ENCODE peak calls at places on chromosomes 1 and 21, in seven cellular contexts. W is uterus, G is tibial artery, H is MM.1S, T is IMR-90, M is adrenal gland, F is transverse colon. R is an unnamed sample.
A peak's percentile ranks its signal among the peaks of the same experiment; 100 is the strongest.

GRCh38 chr21:29151937-29152336 is 21.5 kb downstream of the MAP3K7CL start:
- DNase-seq in F (no peak), M (no peak), W (no peak), G (no peak), T (no peak), H (no peak), R (no peak)

GRCh38 chr1:161905269-161905884 is 118.3 kb downstream of the OLFML2B start:
- DNase-seq in W (no peak), G (no peak), F (peak; percentile 13), M (peak; percentile 49), H (peak; percentile 74), T (peak; percentile 20), R (no peak)

GRCh38 chr1:29912413-29912812 is 676.1 kb downstream of the PTPRU start:
- DNase-seq in H (no peak), G (no peak), F (no peak), W (no peak), M (peak; percentile 30), T (peak; percentile 54), R (peak; percentile 25)

GRCh38 chr1:166925791-166926483 is 49.4 kb downstream of the ILDR2 start:
- DNase-seq in M (no peak), F (no peak), T (peak; percentile 39), W (no peak), G (no peak), H (no peak), R (no peak)

GRCh38 chr1:96764469-96764868 is 42.9 kb downstream of the PTBP2 start:
- DNase-seq in F (no peak), T (peak; percentile 7), W (no peak), G (no peak), M (no peak), H (no peak), R (no peak)

GRCh38 chr1:52727114-52727586 is 897 bp downstream of the ZYG11B start:
- DNase-seq in G (no peak), M (no peak), F (peak; percentile 23), T (no peak), H (no peak), W (no peak), R (peak; percentile 40)

GRCh38 chr1:55931272-55931940 is 648.0 kb downstream of the PLPP3 start:
- DNase-seq in T (peak; percentile 35), M (no peak), F (no peak), G (no peak), H (no peak), W (peak; percentile 47), R (peak; percentile 49)

GRCh38 chr1:68232354-68233148 is at the start of gene WLS:
- DNase-seq in W (peak; percentile 81), M (peak; percentile 75), F (peak; percentile 81), G (peak; percentile 80), T (peak; percentile 80), H (peak; percentile 34), R (peak; percentile 93)

GRCh38 chr21:37811711-37812110 is 104.5 kb downstream of the KCNJ6 start:
- DNase-seq in H (no peak), M (no peak), G (no peak), W (no peak), T (peak; percentile 38), F (no peak), R (no peak)

GRCh38 chr1:20787775-20788488 is 825 bp upstream of the HP1BP3 start:
- DNase-seq in F (peak; percentile 20), T (peak; percentile 70), G (no peak), M (no peak), W (peak; percentile 27), H (no peak), R (peak; percentile 69)

GRCh38 chr1:36996106-36996505 is 38.2 kb downstream of the GRIK3 start:
- DNase-seq in W (no peak), T (no peak), M (no peak), H (no peak), G (no peak), F (no peak), R (no peak)

GRCh38 chr1:241156231-241156965 is 200.6 kb downstream of the RGS7 start:
- DNase-seq in H (no peak), F (peak; percentile 64), T (peak; percentile 2), W (no peak), G (no peak), M (peak; percentile 65), R (peak; percentile 71)

GRCh38 chr1:241161188-241161689 is 195.8 kb downstream of the RGS7 start:
- DNase-seq in W (no peak), M (no peak), F (no peak), H (no peak), G (no peak), T (no peak), R (no peak)

GRCh38 chr1:241163363-241163762 is 193.6 kb downstream of the RGS7 start:
- DNase-seq in M (no peak), F (no peak), T (no peak), W (no peak), G (no peak), H (no peak), R (no peak)

GRCh38 chr1:241157435-241157834 is 199.6 kb downstream of the RGS7 start:
- DNase-seq in H (no peak), W (no peak), G (no peak), F (no peak), T (no peak), M (no peak), R (no peak)
- TF ChIP-seq CTCF in H (no peak), W (no peak), G (no peak), F (no peak), T (no peak), M (no peak), R (no peak)

DNA sequence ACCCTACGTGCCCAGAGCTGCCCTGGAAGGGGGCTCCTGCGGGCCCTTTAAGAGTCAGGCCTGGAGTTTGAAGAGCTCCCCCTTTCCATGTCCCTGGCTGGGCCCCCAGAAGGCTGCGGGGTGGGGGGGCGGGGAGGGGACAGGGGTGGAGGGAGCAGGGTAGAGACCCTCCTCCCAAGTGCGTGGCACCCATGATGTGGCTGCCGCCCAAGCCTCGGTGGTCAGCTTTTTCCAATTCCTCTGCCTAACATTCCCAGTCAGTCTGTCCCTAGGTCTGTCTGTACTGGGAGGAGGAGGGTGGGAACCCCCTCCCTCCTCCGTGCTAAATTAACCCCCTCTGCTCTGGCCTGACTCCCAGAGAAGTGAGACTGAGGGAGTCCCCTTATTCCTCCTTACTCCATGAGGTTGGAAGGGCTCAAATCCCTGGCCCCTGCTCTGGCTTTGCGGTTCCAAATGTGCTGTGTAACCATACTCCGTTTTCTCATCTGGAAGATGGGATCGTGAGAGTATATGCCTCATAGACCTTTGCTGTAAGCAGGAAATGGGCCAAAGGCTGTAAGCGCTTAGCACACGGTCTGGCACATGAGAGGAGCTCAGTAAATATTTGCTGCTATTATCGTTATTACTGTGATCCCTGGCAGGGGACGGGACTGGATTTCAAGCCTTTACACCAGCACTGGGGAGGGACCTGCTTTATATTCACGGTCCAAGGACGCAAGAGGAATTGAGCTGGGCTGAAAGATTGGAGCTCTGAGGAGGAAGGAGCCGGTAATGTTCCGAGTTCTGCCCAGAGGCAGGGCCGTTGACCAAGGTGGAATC is 653 bp upstream of the COL16A1 start:
- DNase-seq in H (no peak), W (peak; percentile 70), T (peak; percentile 70), M (no peak), G (peak; percentile 75), F (peak; percentile 44), R (peak; percentile 46)
- H3K4me3 ChIP-seq in H (no peak overlapping the region), W (peak overlapping the region; percentile 34), T (peak overlapping the region; percentile 63), M (no peak overlapping the region), G (peak overlapping the region; percentile 54), F (peak overlapping the region; percentile 38), R (peak overlapping the region; percentile 99)

GRCh38 chr21:42163511-42163863 is 55.5 kb upstream of the ABCG1 start:
- DNase-seq in W (no peak), F (no peak), H (no peak), M (no peak), G (no peak), T (no peak), R (no peak)

GRCh38 chr21:42162831-42163510 is 56.0 kb upstream of the ABCG1 start:
- DNase-seq in F (no peak), H (no peak), M (no peak), G (no peak), W (no peak), T (no peak), R (no peak)

GRCh38 chr21:42165901-42166300 is 53.0 kb upstream of the ABCG1 start:
- DNase-seq in F (no peak), M (no peak), T (no peak), G (no peak), H (no peak), W (no peak), R (no peak)

GRCh38 chr21:42164064-42164789 is 54.7 kb upstream of the ABCG1 start:
- DNase-seq in F (peak; percentile 83), M (peak; percentile 69), T (no peak), G (peak; percentile 60), W (no peak), H (peak; percentile 66), R (no peak)

DNA sequence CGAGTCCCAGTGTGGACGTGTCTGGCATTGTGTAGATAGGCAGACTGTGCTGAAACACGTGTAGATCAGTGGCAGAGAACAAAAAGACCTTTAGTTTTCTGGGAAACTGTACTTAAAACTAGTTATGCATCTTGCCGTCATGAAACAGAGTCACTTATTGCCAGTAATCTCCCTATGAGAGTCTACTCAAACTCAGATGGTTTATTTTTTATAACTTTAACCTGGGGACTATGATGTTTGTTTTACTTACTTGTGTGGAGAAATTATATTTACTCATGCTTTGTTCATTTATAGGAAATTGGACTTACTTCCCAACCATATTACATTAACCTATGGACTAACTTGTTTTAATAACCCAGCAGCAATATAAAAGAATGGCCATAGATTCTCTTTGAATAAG is 54.1 kb upstream of the ABCG1 start:
- DNase-seq in H (no peak), M (no peak), W (no peak), G (no peak), F (no peak), T (no peak), R (no peak)
- TF ChIP-seq CTCF in H (no peak), M (no peak), W (no peak), G (no peak), F (no peak), T (no peak), R (no peak)

GRCh38 chr1:205630651-205631009 is 1.2 kb downstream of the ELK4 start:
- DNase-seq in H (no peak), M (no peak), G (no peak), F (no peak), T (no peak), W (no peak), R (no peak)

GRCh38 chr1:205632374-205633169 is 761 bp upstream of the ELK4 start:
- DNase-seq in H (no peak), M (no peak), F (no peak), W (no peak), G (no peak), T (no peak), R (no peak)

GRCh38 chr1:205631010-205631726 is 643 bp downstream of the ELK4 start:
- DNase-seq in G (peak; percentile 50), F (peak; percentile 83), W (peak; percentile 53), H (peak; percentile 97), M (peak; percentile 72), T (peak; percentile 76), R (peak; percentile 48)

GRCh38 chr1:205631727-205632373 is at the start of gene ELK4:
- DNase-seq in H (peak; percentile 100), T (peak; percentile 98), G (peak; percentile 98), F (peak; percentile 99), W (peak; percentile 98), M (peak; percentile 98), R (peak; percentile 99)

DNA sequence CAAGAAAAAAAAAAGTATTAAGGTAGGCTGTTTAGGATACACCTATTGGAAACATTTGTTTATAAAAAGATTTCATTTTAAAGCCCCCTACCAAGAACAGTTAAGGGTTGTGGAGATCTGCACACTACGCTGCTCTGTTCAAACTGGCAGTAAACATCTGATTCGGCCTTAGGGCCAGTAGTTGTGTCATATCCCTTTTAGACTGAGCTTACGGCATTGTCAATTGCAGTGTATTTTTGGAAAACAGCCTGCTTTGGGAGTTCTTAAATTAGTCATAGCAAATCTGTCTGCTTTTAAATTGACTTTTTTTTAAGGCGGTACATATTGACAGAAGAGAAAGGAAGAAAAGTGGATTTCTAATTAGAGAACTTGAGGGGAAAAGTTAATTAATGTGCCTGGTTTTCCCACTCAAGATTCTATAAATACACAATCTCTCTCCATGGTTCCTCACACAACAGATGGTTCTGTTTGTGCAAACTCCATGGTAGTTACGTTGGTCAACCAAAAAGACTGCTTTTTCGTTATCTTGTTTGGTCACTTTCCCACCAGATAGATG is 1.7 kb upstream of the ELK4 start:
- DNase-seq in H (no peak), W (no peak), G (no peak), T (peak; percentile 85), F (no peak), M (no peak), R (peak; percentile 21)
- H3K4me3 ChIP-seq in H (no peak overlapping the region), W (no peak overlapping the region), G (no peak overlapping the region), T (no peak overlapping the region), F (no peak overlapping the region), M (no peak overlapping the region), R (no peak overlapping the region)

R was measured in foreskin fibroblast.